ENCODE peak calls at places on chromosomes 3 and 15, in four cellular contexts. D is OCI-LY7, V is progenitor cell of endocrine pancreas, F is neuronal stem cell. X is an unnamed sample.
A peak's percentile ranks its signal among the peaks of the same experiment; 100 is the strongest.

GRCh38 chr3:17964113-17964512 is 221.7 kb upstream of the TBC1D5 start:
- DNase-seq in F (no peak), V (no peak), D (no peak), X (no peak)

GRCh38 chr3:46351646-46352045 is 2.3 kb upstream of the CCR2 start:
- DNase-seq in F (no peak), V (no peak), D (no peak), X (no peak)

GRCh38 chr3:194019766-194020165 is 116.2 kb upstream of the HES1 start:
- DNase-seq in D (no peak), F (no peak), V (no peak), X (no peak)

GRCh38 chr15:74616996-74617395 is 1.4 kb downstream of the CLK3 start:
- DNase-seq in D (no peak), V (no peak), F (no peak), X (no peak)

GRCh38 chr3:9615003-9615628 is 34.2 kb upstream of the MTMR14 start:
- DNase-seq in V (no peak), D (no peak), F (no peak), X (no peak)

GRCh38 chr3:46898321-46899150 is 21.0 kb downstream of the PTH1R start:
- DNase-seq in V (no peak), D (no peak), F (no peak), X (no peak)

GRCh38 chr3:9074079-9074478 is 110.8 kb upstream of the RAD18 start:
- DNase-seq in V (no peak), F (no peak), D (no peak), X (no peak)

GRCh38 chr3:62193586-62194345 is 179.6 kb downstream of the FEZF2 start:
- DNase-seq in V (no peak), D (no peak), F (no peak), X (no peak)

GRCh38 chr3:181726351-181727121 is 14.8 kb downstream of the SOX2 start:
- DNase-seq in V (no peak), D (no peak), F (peak; percentile 80), X (no peak)

GRCh38 chr3:8822141-8822540 is 52.7 kb upstream of the OXTR start:
- DNase-seq in D (no peak), F (no peak), V (no peak), X (peak; percentile 88)

GRCh38 chr15:51093865-51094605 is 671 bp downstream of the TNFAIP8L3 start:
- DNase-seq in F (no peak), D (no peak), V (no peak), X (peak; percentile 12)

GRCh38 chr3:168121175-168121853 is 25.6 kb upstream of the GOLIM4 start:
- DNase-seq in V (no peak), D (no peak), F (no peak), X (no peak)

GRCh38 chr15:71649894-71650293 is 160.5 kb upstream of the NR2E3 start:
- DNase-seq in F (no peak), V (no peak), D (no peak), X (peak; percentile 3)

GRCh38 chr3:54630111-54630623 is 297.7 kb downstream of the LRTM1 start:
- DNase-seq in F (no peak), V (no peak), D (no peak), X (no peak)

GRCh38 chr3:71503525-71504249 is 79.8 kb downstream of the FOXP1 start:
- DNase-seq in V (no peak), F (no peak), D (no peak), X (peak; percentile 79)

GRCh38 chr3:57158813-57159678 is 6.1 kb downstream of the IL17RD start:
- DNase-seq in V (no peak), F (no peak), D (peak; percentile 28), X (peak; percentile 35)

X was measured in ELR.